ENCODE peak calls at places on chromosome 10, in eight cellular contexts. K, G, A, W, L, E, S and Y are unnamed samples.

GRCh38 chr10:95408148-95408930 is 117.5 kb upstream of the PDLIM1 start:
- DNase-seq in K (no peak), G (no peak), A (no peak), W (no peak), L (no peak), E (no peak), S (no peak), Y (no peak)

GRCh38 chr10:118590334-118590733 is 5.1 kb downstream of the PRLHR start:
- DNase-seq in K (no peak), G (peak), A (no peak), W (peak), L (no peak), E (no peak), S (no peak), Y (no peak)

GRCh38 chr10:77463499-77463898 is 174.1 kb downstream of the KCNMA1 start:
- DNase-seq in K (no peak), G (no peak), A (no peak), W (no peak), L (no peak), E (no peak), S (no peak), Y (no peak)

GRCh38 chr10:32065871-32066270 is 9.6 kb upstream of the KIF5B start:
- DNase-seq in K (no peak), G (no peak), A (no peak), W (no peak), L (no peak), E (no peak), S (no peak), Y (no peak)

GRCh38 chr10:106189254-106189653 is 975.3 kb downstream of the SORCS1 start:
- DNase-seq in K (peak), G (no peak), A (no peak), W (no peak), L (no peak), E (peak), S (peak), Y (no peak)

GRCh38 chr10:8076948-8077347 is 22.5 kb downstream of the GATA3 start:
- DNase-seq in K (no peak), G (no peak), A (no peak), W (no peak), L (no peak), E (no peak), S (no peak), Y (no peak)

GRCh38 chr10:43197834-43198681 is 59.8 kb downstream of the CSGALNACT2 start:
- DNase-seq in K (no peak), G (no peak), A (no peak), W (no peak), L (no peak), E (peak), S (peak), Y (no peak)

GRCh38 chr10:4512557-4513286 is 313.3 kb upstream of the AKR1E2 start:
- DNase-seq in K (no peak), G (no peak), A (no peak), W (no peak), L (peak), E (peak), S (peak), Y (peak)

GRCh38 chr10:133381041-133381440 is 2.0 kb downstream of the PAOX start:
- DNase-seq in K (no peak), G (no peak), A (no peak), W (no peak), L (no peak), E (no peak), S (no peak), Y (no peak)

GRCh38 chr10:80464557-80465466 is 10.7 kb downstream of the TSPAN14 start:
- DNase-seq in K (no peak), G (no peak), A (no peak), W (no peak), L (peak), E (peak), S (no peak), Y (no peak)

GRCh38 chr10:132528064-132528800 is 9.4 kb upstream of the INPP5A start:
- DNase-seq in K (no peak), G (no peak), A (no peak), W (no peak), L (no peak), E (no peak), S (no peak), Y (peak)

GRCh38 chr10:123203393-123204126 is 49.4 kb downstream of the BUB3 start:
- DNase-seq in K (no peak), G (no peak), A (no peak), W (peak), L (no peak), E (no peak), S (no peak), Y (no peak)

GRCh38 chr10:59668081-59668480 is 41.6 kb downstream of the SLC16A9 start:
- DNase-seq in K (no peak), G (no peak), A (no peak), W (no peak), L (no peak), E (no peak), S (no peak), Y (no peak)

GRCh38 chr10:132107211-132107946 is 41.6 kb downstream of the JAKMIP3 start:
- DNase-seq in K (no peak), G (no peak), A (no peak), W (no peak), L (no peak), E (no peak), S (no peak), Y (no peak)

GRCh38 chr10:75019360-75019759 is 92.1 kb upstream of the SAMD8 start:
- DNase-seq in K (no peak), G (no peak), A (no peak), W (no peak), L (peak), E (no peak), S (peak), Y (no peak)

GRCh38 chr10:58268454-58268945 is 462 bp upstream of the CISD1 start:
- DNase-seq in K (no peak), G (no peak), A (no peak), W (no peak), L (no peak), E (no peak), S (no peak), Y (no peak)

GRCh38 chr10:44233561-44234470 is 151.1 kb downstream of the CXCL12 start:
- DNase-seq in K (no peak), G (no peak), A (no peak), W (no peak), L (no peak), E (peak), S (no peak), Y (peak)

GRCh38 chr10:75016290-75016689 is 95.2 kb upstream of the SAMD8 start:
- DNase-seq in K (no peak), G (no peak), A (no peak), W (no peak), L (no peak), E (no peak), S (no peak), Y (no peak)

GRCh38 chr10:50242777-50243176 is 8.5 kb downstream of the ASAH2 start:
- DNase-seq in K (no peak), G (no peak), A (no peak), W (no peak), L (no peak), E (no peak), S (no peak), Y (no peak)

GRCh38 chr10:132392184-132392800 is 4.7 kb upstream of the PWWP2B start:
- DNase-seq in K (no peak), G (no peak), A (no peak), W (no peak), L (no peak), E (no peak), S (no peak), Y (no peak)

GRCh38 chr10:5252177-5253037 is 55.8 kb downstream of the AKR1C4 start:
- DNase-seq in K (no peak), G (no peak), A (no peak), W (no peak), L (no peak), E (no peak), S (no peak), Y (no peak)

GRCh38 chr10:17547026-17547425 is 70.1 kb downstream of the HACD1 start:
- DNase-seq in K (no peak), G (no peak), A (no peak), W (no peak), L (no peak), E (no peak), S (no peak), Y (no peak)

GRCh38 chr10:83987216-83987615 is 152.1 kb upstream of the GHITM start:
- DNase-seq in K (no peak), G (no peak), A (no peak), W (no peak), L (no peak), E (no peak), S (no peak), Y (no peak)

DNA sequence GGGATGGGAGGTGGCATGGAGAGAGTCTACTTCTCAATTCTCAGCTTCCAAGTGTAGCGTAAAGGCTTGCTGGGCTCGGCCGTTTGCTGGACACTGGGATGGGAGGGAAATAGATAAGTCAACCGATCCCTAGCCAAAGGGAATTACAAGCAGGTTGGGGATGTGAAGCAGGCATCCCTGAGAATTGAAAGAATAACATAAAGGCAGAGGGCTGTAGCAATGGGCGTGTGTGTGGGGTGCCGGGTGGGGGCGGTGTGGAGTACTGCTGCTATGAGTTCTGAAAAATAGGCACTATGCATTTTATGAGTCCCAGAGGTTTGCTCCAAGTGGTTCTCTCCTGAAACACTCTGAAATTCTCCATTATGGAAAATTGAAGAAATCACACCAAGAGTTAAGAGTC is 65.3 kb downstream of the ADRA2A start:
- DNase-seq in K (no peak), G (no peak), A (no peak), W (no peak), L (no peak), E (no peak), S (no peak), Y (no peak)
- TF ChIP-seq CTCF in K (no peak), G (no peak), A (no peak), W (no peak), L (no peak), E (no peak), S (peak), Y (no peak)

GRCh38 chr10:100744980-100745881 is at the start of gene PAX2:
- DNase-seq in K (peak), G (no peak), A (no peak), W (no peak), L (no peak), E (no peak), S (no peak), Y (no peak)

GRCh38 chr10:100744136-100744979 is 1.0 kb upstream of the PAX2 start:
- DNase-seq in K (peak), G (no peak), A (no peak), W (no peak), L (no peak), E (no peak), S (peak), Y (no peak)

GRCh38 chr10:100742067-100742771 is 3.2 kb upstream of the PAX2 start:
- DNase-seq in K (peak), G (no peak), A (no peak), W (no peak), L (no peak), E (no peak), S (no peak), Y (no peak)

GRCh38 chr10:100742936-100743335 is 2.4 kb upstream of the PAX2 start:
- DNase-seq in K (no peak), G (no peak), A (no peak), W (no peak), L (no peak), E (no peak), S (no peak), Y (no peak)

GRCh38 chr10:100743626-100744135 is 1.7 kb upstream of the PAX2 start:
- DNase-seq in K (peak), G (peak), A (no peak), W (no peak), L (peak), E (no peak), S (peak), Y (no peak)
- TF ChIP-seq CTCF in K (peak), G (peak), A (peak), W (peak), L (peak), E (peak), S (peak), Y (peak)

GRCh38 chr10:96721207-96721572 is 876 bp upstream of the PIK3AP1 start:
- DNase-seq in K (no peak), G (no peak), A (no peak), W (no peak), L (no peak), E (no peak), S (no peak), Y (no peak)
- TF ChIP-seq CTCF in K (no peak), G (no peak), A (no peak), W (no peak), L (no peak), E (no peak), S (no peak), Y (no peak)

GRCh38 chr10:122112625-122113160 is 123.7 kb downstream of the TACC2 start:
- DNase-seq in K (peak), G (no peak), A (no peak), W (peak), L (peak), E (peak), S (peak), Y (peak)
- TF ChIP-seq CTCF in K (no peak), G (no peak), A (no peak), W (peak), L (peak), E (no peak), S (no peak), Y (peak)